ENCODE peak calls at places on chromosomes 12 and 14, in nine cellular contexts. P is A549, U is Panc1, N is SK-N-SH, H is HCT116, R is K562, I is GM23338, X is GM12878, T is HepG2. O is an unnamed sample.

GRCh38 chr14:85317491-85318021 is 212.4 kb upstream of the FLRT2 start:
- DNase-seq in H (no peak), U (no peak), N (no peak), T (no peak), P (no peak), I (no peak), R (no peak), X (no peak), O (no peak)

GRCh38 chr12:25313591-25313990 is 62.9 kb upstream of the KRAS start:
- DNase-seq in I (no peak), X (no peak), H (no peak), N (no peak), R (no peak), T (no peak), U (no peak), P (no peak), O (no peak)

GRCh38 chr12:33588082-33588712 is 148.6 kb upstream of the SYT10 start:
- DNase-seq in X (no peak), P (no peak), N (no peak), H (no peak), R (peak), T (no peak), I (peak), U (no peak), O (peak)

GRCh38 chr12:91138337-91138905 is 27.1 kb upstream of the LUM start:
- DNase-seq in N (peak), U (no peak), R (no peak), H (no peak), I (peak), X (no peak), T (no peak), P (no peak), O (no peak)

GRCh38 chr12:41514907-41515306 is 326.8 kb downstream of the PDZRN4 start:
- DNase-seq in N (peak), U (no peak), X (no peak), R (no peak), T (no peak), I (peak), P (no peak), H (peak), O (no peak)

GRCh38 chr12:117640511-117640910 is 279.1 kb upstream of the NOS1 start:
- DNase-seq in T (no peak), I (no peak), R (no peak), N (no peak), P (no peak), X (no peak), U (no peak), H (no peak), O (no peak)

GRCh38 chr14:32023540-32023939 is 53.6 kb upstream of the ARHGAP5 start:
- DNase-seq in R (no peak), X (no peak), U (no peak), P (no peak), N (no peak), H (no peak), I (no peak), T (no peak), O (no peak)

GRCh38 chr12:119695034-119695433 is 27.1 kb downstream of the PRKAB1 start:
- DNase-seq in N (peak), X (no peak), R (peak), P (peak), I (peak), T (peak), H (no peak), U (no peak), O (no peak)

GRCh38 chr12:127416796-127417195 is 850.2 kb upstream of the TMEM132C start:
- DNase-seq in U (no peak), R (no peak), H (no peak), N (no peak), T (no peak), X (no peak), P (no peak), I (no peak), O (no peak)

GRCh38 chr12:93273834-93274705 is 103.7 kb upstream of the NUDT4 start:
- DNase-seq in H (no peak), X (no peak), N (no peak), T (peak), I (no peak), R (no peak), U (no peak), P (no peak), O (no peak)

GRCh38 chr14:83960832-83961512 is 1569.0 kb upstream of the FLRT2 start:
- DNase-seq in U (no peak), I (peak), X (no peak), R (no peak), H (no peak), N (no peak), T (no peak), P (no peak), O (no peak)

GRCh38 chr12:27013606-27014084 is 539 bp downstream of the TM7SF3 start:
- DNase-seq in X (no peak), U (no peak), P (peak), T (no peak), N (no peak), H (no peak), R (peak), I (peak), O (no peak)

GRCh38 chr12:120316798-120317257 is 10.8 kb downstream of the PLA2G1B start:
- DNase-seq in H (no peak), X (no peak), P (no peak), U (no peak), I (no peak), T (peak), R (peak), N (no peak), O (no peak)

GRCh38 chr12:34396861-34397590 is 374.7 kb downstream of the ALG10 start:
- DNase-seq in H (no peak), N (peak), T (no peak), I (no peak), X (no peak), R (peak), U (no peak), P (no peak), O (no peak)

GRCh38 chr12:89475203-89475990 is 49.2 kb downstream of the GALNT4 start:
- DNase-seq in H (no peak), U (no peak), P (no peak), N (no peak), I (no peak), T (no peak), X (no peak), R (no peak), O (no peak)

GRCh38 chr12:6627598-6627997 is 8.2 kb downstream of the LPAR5 start:
- DNase-seq in N (no peak), I (no peak), P (no peak), X (no peak), U (no peak), H (no peak), R (peak), T (no peak), O (no peak)

GRCh38 chr12:27555928-27556778 is 32.1 kb downstream of the PPFIBP1 start:
- DNase-seq in T (no peak), X (no peak), P (no peak), I (no peak), U (no peak), R (no peak), N (no peak), H (no peak), O (no peak)

GRCh38 chr12:70919597-70920035 is 922 bp downstream of the PTPRR start:
- DNase-seq in P (no peak), N (peak), H (no peak), X (no peak), T (no peak), U (no peak), I (peak), R (no peak), O (no peak)

GRCh38 chr14:27184371-27184901 is 586.6 kb upstream of the NOVA1 start:
- DNase-seq in I (no peak), U (no peak), T (no peak), R (no peak), P (no peak), N (no peak), H (no peak), X (no peak), O (no peak)

GRCh38 chr14:93231129-93231979 is 24.3 kb downstream of the UBR7 start:
- DNase-seq in R (no peak), I (no peak), U (no peak), T (no peak), X (no peak), N (peak), P (peak), H (no peak), O (no peak)

GRCh38 chr14:93234798-93235197 is 27.7 kb downstream of the UBR7 start:
- DNase-seq in I (no peak), R (no peak), P (peak), H (no peak), N (no peak), T (no peak), U (no peak), X (no peak), O (no peak)

GRCh38 chr14:93232159-93232558 is 25.1 kb downstream of the UBR7 start:
- DNase-seq in X (no peak), U (no peak), P (no peak), H (no peak), T (no peak), N (peak), I (no peak), R (no peak), O (no peak)

GRCh38 chr14:93228550-93228949 is 21.5 kb downstream of the UBR7 start:
- DNase-seq in U (no peak), N (no peak), X (no peak), I (no peak), T (no peak), H (no peak), R (no peak), P (no peak), O (no peak)

DNA sequence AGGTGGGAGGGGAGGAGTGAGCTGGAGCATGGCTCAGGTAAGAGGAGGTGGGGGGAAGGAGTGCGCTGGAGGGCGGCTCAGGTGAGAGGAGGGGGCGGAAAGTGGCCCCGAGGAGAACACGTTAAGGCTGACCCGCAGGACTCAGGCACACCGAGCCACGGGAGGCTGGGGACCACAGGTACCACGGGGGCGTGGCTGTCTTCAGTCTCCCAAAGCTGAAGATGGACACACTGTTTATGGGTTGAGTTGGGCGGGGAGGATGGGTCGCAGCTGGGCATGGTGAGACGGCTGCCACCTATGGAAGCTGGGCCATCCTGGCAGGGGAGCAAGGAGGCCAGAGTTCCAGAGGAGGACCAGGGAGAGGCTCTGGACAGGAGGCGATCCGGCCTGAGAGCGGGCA is 23.5 kb downstream of the UBR7 start:
- DNase-seq in I (no peak), P (no peak), X (no peak), R (no peak), T (no peak), H (no peak), N (no peak), U (no peak), O (no peak)
- TF ChIP-seq REST in I (no peak), P (no peak), X (no peak), R (no peak), T (no peak), H (no peak), N (no peak), U (no peak), O (no peak)

DNA sequence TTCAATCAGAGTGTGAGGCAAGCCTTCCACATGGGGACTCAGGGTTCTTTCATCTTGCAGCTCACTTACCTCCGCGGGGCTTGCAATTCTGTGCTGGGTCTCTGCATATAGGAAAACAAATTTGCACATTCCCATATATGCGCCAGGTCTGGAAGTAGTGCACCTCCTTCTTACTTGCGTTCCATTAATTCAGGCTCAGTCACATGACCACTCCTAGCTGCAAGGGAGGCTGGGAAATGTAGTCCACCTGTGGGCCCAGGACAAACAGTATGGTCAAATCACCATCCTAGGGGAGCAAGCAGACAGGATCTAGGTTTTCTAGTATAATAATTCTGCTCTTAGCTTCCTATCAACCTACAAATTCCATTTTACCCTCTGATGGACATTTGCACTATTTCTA is 160.4 kb downstream of the AACS start:
- DNase-seq in U (no peak), T (no peak), X (no peak), H (no peak), P (no peak), N (no peak), R (no peak), I (no peak), O (no peak)
- TF ChIP-seq REST in U (no peak), T (no peak), X (no peak), H (no peak), P (no peak), N (no peak), R (no peak), I (no peak), O (no peak)

GRCh38 chr12:104740668-104741067 is 217.4 kb downstream of the SLC41A2 start:
- DNase-seq in U (no peak), R (no peak), P (no peak), X (peak), I (no peak), N (no peak), T (no peak), H (no peak), O (peak)
- TF ChIP-seq REST in U (no peak), R (no peak), P (no peak), X (no peak), I (no peak), N (no peak), T (no peak), H (no peak), O (no peak)

DNA sequence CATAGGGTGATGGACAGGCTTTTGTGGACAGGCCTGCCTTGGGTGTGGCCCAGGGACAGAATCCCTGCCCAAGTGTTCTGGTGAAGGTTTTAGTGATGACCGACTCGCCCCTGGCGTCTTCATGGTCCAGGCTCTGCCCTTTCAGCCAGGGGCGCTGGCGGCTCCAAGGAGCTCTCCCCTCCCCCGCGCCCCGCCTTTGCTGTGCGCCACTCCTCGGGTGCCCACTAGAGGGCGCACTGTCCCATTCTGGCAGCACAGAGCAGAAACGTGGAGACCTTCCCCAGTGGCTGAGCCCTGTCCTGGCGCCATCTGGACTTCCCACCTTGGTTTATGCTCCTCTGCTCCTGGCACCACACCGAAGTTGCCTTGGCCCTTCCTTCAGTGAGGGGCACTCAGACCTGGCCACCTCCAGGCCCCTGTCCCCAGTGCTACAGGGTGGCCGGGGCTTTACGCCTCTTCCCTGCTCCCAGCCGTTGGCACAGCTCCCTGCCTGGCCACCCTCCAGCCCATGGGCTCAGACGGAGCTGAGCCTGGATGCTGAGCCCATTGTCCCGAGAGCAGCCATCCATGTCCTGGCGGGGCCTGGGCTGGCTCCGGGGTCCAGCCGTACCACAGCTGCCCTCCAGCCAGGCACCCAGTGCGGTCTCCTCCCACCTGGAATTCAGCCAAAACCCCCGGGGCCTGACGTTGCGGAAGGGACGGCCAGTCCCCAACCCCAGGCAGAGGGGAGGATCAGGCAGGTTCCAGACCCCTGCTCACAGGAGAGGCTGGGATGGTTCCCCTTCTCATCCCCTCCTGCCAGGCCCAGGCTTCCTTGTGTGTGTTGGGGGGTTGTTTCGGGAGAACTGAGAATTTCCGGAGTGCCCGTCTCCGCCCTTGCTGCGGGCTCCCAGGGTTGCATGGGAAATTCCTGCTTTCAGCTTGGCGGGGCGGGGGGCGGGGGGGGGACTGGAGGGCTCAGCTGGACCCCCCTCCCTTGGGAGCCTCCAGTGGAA is 5.6 kb upstream of the CRIP1 start:
- DNase-seq in I (peak), X (no peak), N (peak), U (no peak), P (peak), H (peak), R (peak), T (peak), O (peak)
- TF ChIP-seq REST in I (no peak), X (no peak), N (no peak), U (no peak), P (peak), H (no peak), R (no peak), T (no peak), O (no peak)

GRCh38 chr14:91255026-91255695 is 10.7 kb upstream of the GPR68 start:
- DNase-seq in T (no peak), R (no peak), P (no peak), X (no peak), U (no peak), H (no peak), N (no peak), I (no peak), O (no peak)
- TF ChIP-seq REST in T (no peak), R (no peak), P (no peak), X (no peak), U (no peak), H (no peak), N (no peak), I (no peak), O (no peak)

DNA sequence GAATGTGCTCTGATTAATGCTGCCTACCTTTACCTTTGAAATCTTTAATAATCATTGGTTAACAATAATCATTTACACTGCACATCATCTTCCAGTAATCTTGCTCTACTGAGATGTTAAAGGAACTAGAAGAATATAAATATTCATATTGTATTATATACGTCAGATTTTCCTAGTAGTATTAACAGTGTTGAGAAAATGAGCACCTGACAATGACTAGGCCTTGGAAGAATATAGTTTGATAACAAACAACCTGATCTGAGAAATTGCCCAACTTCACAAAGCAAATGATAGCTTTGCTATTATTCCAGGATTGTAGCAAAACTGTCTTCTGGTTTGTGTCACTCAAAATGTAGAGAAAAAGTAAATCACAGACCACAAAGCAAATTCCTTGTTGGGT is 467.1 kb downstream of the NOVA1 start:
- DNase-seq in P (no peak), I (no peak), R (no peak), T (no peak), U (no peak), N (no peak), X (no peak), H (no peak), O (no peak)
- TF ChIP-seq REST in P (no peak), I (no peak), R (no peak), T (no peak), U (no peak), N (no peak), X (no peak), H (no peak), O (no peak)

GRCh38 chr12:1551496-1551895 is 42.9 kb downstream of the FBXL14 start:
- DNase-seq in X (no peak), R (no peak), U (no peak), H (no peak), I (no peak), N (no peak), P (no peak), T (no peak), O (no peak)

GRCh38 chr12:1552171-1552570 is 42.2 kb downstream of the FBXL14 start:
- DNase-seq in T (no peak), U (no peak), N (no peak), H (no peak), P (no peak), I (no peak), R (no peak), X (no peak), O (no peak)

GRCh38 chr12:1552978-1553471 is 41.4 kb downstream of the FBXL14 start:
- DNase-seq in N (no peak), I (no peak), T (no peak), R (no peak), P (no peak), U (no peak), X (no peak), H (no peak), O (no peak)

GRCh38 chr12:1553546-1553945 is 40.8 kb downstream of the FBXL14 start:
- DNase-seq in P (no peak), X (no peak), U (no peak), N (no peak), R (no peak), I (no peak), H (no peak), T (no peak), O (no peak)

GRCh38 chr12:1553987-1554982 is 40.1 kb downstream of the FBXL14 start:
- DNase-seq in P (no peak), I (no peak), R (no peak), N (no peak), H (no peak), U (no peak), X (peak), T (no peak), O (no peak)
- TF ChIP-seq REST in P (no peak), I (no peak), R (no peak), N (no peak), H (no peak), U (no peak), X (no peak), T (no peak), O (no peak)

DNA sequence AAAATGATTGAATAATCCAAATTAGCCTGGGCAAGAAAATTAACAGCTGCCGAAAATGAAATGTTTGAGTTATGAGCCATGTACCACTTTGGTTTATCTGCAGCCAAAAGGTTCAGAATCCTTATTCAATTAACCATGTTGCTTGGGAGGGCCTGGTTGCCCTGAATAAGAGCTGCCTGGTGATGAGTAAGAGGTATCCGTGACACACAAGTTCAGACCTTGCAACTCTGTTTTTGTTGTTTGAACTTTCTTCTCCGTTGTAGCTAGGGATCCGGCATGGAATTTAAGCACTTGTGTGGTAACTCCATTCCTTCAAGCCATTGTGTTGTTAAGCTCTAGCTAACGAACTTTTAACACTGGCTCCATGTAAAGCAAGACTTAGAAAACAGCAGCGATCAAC is 35.7 kb downstream of the FOXA1 start:
- DNase-seq in I (peak), P (no peak), U (no peak), X (no peak), R (no peak), T (no peak), N (no peak), H (no peak), O (no peak)
- TF ChIP-seq REST in I (no peak), P (no peak), U (no peak), X (no peak), R (no peak), T (no peak), N (no peak), H (no peak), O (no peak)

O was measured in HL-60.